ENCODE peak calls at places on chromosomes 13 and 19, in seven cellular contexts. X, A, S, P, W, R and U are unnamed samples.

GRCh38 chr13:101529419-101529818 is 76.9 kb downstream of the ITGBL1 start:
- DNase-seq in X (no peak), A (no peak), S (no peak), P (no peak), W (peak), R (no peak), U (no peak)

GRCh38 chr19:3932931-3933810 is at the start of gene NMRK2:
- DNase-seq in X (no peak), A (no peak), S (no peak), P (no peak), W (no peak), R (peak), U (no peak)

GRCh38 chr13:26718872-26719271 is 41.7 kb downstream of the GPR12 start:
- DNase-seq in X (no peak), A (no peak), S (no peak), P (no peak), W (no peak), R (no peak), U (no peak)

GRCh38 chr13:107209811-107210210 is 641.9 kb upstream of the ARGLU1 start:
- DNase-seq in X (no peak), A (no peak), S (no peak), P (no peak), W (no peak), R (no peak), U (no peak)

GRCh38 chr19:40512110-40512472 is 45.3 kb downstream of the SPTBN4 start:
- DNase-seq in X (no peak), A (no peak), S (no peak), P (no peak), W (no peak), R (no peak), U (no peak)

GRCh38 chr13:77979721-77980377 is 61.2 kb upstream of the EDNRB start:
- DNase-seq in X (no peak), A (no peak), S (no peak), P (no peak), W (no peak), R (no peak), U (no peak)

GRCh38 chr13:30985637-30986205 is 53.3 kb downstream of the TEX26 start:
- DNase-seq in X (no peak), A (no peak), S (no peak), P (no peak), W (no peak), R (no peak), U (no peak)

GRCh38 chr19:18589380-18590272 is 1.0 kb downstream of the REX1BD start:
- DNase-seq in X (peak), A (peak), S (peak), P (peak), W (peak), R (peak), U (peak)

GRCh38 chr13:112835344-112835743 is 133.7 kb upstream of the MCF2L start:
- DNase-seq in X (no peak), A (no peak), S (no peak), P (no peak), W (no peak), R (no peak), U (peak)

GRCh38 chr19:45862271-45862563 is 730 bp downstream of the SYMPK start:
- DNase-seq in X (no peak), A (no peak), S (no peak), P (peak), W (no peak), R (no peak), U (no peak)

GRCh38 chr13:64930636-64931035 is 2299.5 kb downstream of the PCDH9 start:
- DNase-seq in X (no peak), A (no peak), S (no peak), P (no peak), W (no peak), R (no peak), U (no peak)

GRCh38 chr19:30895946-30896345 is 453.3 kb downstream of the TSHZ3 start:
- DNase-seq in X (no peak), A (no peak), S (no peak), P (no peak), W (no peak), R (no peak), U (no peak)

GRCh38 chr19:4130635-4131438 is 6.9 kb upstream of the MAP2K2 start:
- DNase-seq in X (no peak), A (no peak), S (peak), P (peak), W (no peak), R (peak), U (no peak)

GRCh38 chr19:870963-871401 is 11.5 kb downstream of the CFD start:
- DNase-seq in X (no peak), A (peak), S (peak), P (no peak), W (no peak), R (no peak), U (peak)

GRCh38 chr13:113981611-113982295 is 7.9 kb upstream of the C13orf46 start:
- DNase-seq in X (no peak), A (no peak), S (no peak), P (no peak), W (no peak), R (no peak), U (peak)

GRCh38 chr13:113982296-113982661 is 8.4 kb upstream of the C13orf46 start:
- DNase-seq in X (no peak), A (no peak), S (no peak), P (no peak), W (no peak), R (no peak), U (peak)

GRCh38 chr13:113979791-113980471 is 6.1 kb upstream of the C13orf46 start:
- DNase-seq in X (no peak), A (no peak), S (no peak), P (no peak), W (no peak), R (no peak), U (peak)

GRCh38 chr13:113980489-113981064 is 6.7 kb upstream of the C13orf46 start:
- DNase-seq in X (no peak), A (no peak), S (no peak), P (no peak), W (no peak), R (no peak), U (peak)

DNA sequence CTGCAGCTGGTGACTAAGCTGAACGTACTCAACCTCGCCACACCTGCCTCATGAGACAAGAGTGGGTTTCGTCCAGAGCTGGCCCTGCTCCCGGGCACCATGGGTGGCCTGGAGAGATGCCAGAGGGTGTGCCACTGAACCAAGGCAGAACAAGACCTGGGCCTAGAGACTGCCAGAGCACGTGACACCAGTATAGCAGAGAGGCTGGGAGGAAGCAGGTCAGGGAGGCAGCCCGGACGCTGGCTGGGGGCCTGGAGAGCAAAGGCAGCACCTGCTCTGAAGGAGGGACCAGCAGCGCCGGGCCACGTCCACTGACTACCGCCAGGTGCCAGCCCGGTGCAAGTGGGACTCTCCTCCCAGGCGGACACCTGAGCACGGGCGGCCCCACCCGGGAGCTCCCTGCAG is 7.3 kb upstream of the C13orf46 start:
- DNase-seq in X (peak), A (no peak), S (peak), P (peak), W (peak), R (no peak), U (peak)
- TF ChIP-seq EP300 in X (no peak), A (no peak), S (no peak), P (no peak), W (no peak), R (no peak), U (no peak)

DNA sequence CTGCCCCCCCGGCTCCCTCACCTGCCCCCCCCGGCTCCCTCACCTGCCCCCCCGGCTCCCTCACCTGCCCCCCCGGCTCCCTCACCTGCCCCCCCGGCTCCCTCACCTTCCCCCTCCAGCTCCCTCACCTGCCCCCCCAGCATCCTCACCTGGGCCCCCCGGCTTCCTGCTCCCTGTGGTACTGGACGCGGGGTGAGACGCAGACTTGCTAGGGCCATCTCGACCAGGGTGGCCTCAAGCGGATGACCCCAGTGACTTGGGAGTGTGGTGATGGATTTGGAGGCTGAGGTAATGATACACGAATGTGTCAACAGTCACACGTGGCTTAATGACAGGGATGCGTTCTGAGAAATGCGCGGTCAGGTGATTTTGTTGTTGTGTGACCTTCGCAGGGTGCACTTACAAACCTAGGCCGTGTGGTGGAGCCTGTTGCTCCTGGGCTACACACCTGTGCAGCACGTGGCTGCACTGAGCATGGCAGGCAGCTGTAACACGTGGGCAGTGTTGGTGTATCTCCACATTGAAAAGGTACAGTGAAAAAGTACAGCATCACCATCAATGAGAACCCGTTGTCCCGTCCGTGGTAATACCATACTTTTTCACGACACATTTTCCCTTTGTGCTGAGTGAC is 197.8 kb downstream of the TEX29 start:
- DNase-seq in X (no peak), A (no peak), S (peak), P (no peak), W (no peak), R (peak), U (no peak)
- TF ChIP-seq CTCF in X (peak), A (no peak), S (no peak), P (no peak), W (no peak), R (no peak), U (no peak)

GRCh38 chr13:21767032-21767431 is 96.2 kb downstream of the FGF9 start:
- DNase-seq in X (no peak), A (no peak), S (no peak), P (no peak), W (no peak), R (no peak), U (no peak)

DNA sequence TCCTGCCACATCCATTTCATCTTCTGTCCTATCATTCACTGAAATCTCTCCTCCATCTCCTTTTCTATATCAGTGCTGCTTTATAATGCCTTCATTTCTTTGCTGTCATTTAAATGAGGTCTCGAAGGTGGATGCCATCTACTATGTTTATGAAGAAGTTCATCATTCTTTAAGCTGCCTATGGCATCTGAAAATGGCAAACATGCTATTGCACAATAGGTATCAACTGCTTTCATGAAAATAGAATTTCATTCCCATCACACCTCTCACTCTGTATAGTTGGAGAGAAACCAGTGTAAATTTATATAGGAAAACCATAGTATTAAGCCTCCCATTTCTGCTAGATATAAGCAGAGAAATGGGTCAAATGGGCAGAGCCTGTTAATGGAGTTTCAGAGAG is 100.2 kb downstream of the FGF9 start:
- DNase-seq in X (no peak), A (no peak), S (no peak), P (no peak), W (no peak), R (no peak), U (no peak)
- H3K4me3 ChIP-seq in X (no peak), A (no peak), S (no peak), P (no peak), W (no peak), R (no peak), U (no peak)

DNA sequence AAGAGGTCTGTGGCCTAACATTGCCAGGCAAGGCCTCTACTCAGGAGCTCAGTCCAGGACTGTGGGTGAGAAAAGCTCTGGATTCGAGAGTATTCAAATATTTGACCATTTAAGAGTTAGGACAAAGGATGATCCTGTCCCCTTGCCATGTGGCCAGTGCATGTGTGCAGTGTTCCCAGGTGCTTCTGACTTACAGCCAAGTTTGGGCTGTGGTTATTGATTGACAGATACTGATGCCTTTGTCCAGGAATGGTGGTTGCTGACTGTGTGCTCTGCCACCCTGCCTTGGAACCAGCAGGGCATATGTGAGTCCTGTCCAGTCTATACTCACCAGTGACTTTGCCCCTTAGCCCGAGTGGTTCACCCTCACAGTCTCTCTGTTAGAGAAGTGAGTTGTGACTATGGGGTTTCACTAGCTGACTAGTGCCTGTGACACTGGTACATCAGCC is 51.9 kb downstream of the GARRE1 start:
- DNase-seq in X (peak), A (no peak), S (no peak), P (peak), W (no peak), R (no peak), U (no peak)
- TF ChIP-seq EP300 in X (no peak), A (no peak), S (no peak), P (no peak), W (no peak), R (no peak), U (no peak)

DNA sequence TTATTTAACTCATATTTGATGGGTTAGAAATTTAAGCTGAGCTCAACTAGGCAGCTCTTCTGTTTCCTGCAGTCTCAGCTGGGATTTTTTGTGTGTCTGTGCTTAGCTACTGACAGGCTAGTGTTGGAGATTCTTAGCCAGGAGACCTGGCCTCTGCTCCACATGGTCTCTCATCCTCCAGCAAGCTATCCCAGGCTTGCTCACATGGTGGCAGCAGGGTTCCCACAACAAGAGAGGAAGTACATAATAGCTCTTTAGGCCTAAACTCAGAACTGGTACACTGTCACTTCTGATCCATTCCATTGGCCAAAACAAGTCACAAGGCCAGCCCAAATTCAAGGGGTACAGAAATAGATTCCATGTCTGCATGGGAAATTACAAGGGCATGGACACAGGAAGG is 406.2 kb downstream of the SUCLA2 start:
- DNase-seq in X (no peak), A (no peak), S (peak), P (no peak), W (no peak), R (no peak), U (no peak)
- TF ChIP-seq CTCF in X (no peak), A (no peak), S (no peak), P (no peak), W (no peak), R (no peak), U (no peak)

GRCh38 chr19:7888826-7889217 is 512 bp downstream of the LRRC8E start:
- DNase-seq in X (no peak), A (no peak), S (no peak), P (peak), W (no peak), R (no peak), U (no peak)
- H3K4me3 ChIP-seq in X (peak), A (no peak), S (peak), P (peak), W (no peak), R (peak), U (peak)